ENCODE peak calls at places on chromosomes 2 and 18, in four cellular contexts. S is endothelial cell of umbilical vein, Q is K562, G is keratinocyte. H is an unnamed sample.

GRCh38 chr2:239285071-239285931 is 115.5 kb downstream of the HDAC4 start:
- DNase-seq in Q (peak; percentile 37), S (no peak), G (no peak), H (no peak)

GRCh38 chr18:74482697-74483096 is 13.5 kb upstream of the CNDP2 start:
- DNase-seq in Q (no peak), S (no peak), G (no peak), H (no peak)

GRCh38 chr2:157887946-157888345 is 11.8 kb upstream of the ACVR1 start:
- DNase-seq in S (no peak), G (no peak), Q (no peak), H (no peak)

GRCh38 chr2:20225294-20226151 is 593 bp upstream of the SDC1 start:
- DNase-seq in S (peak; percentile 60), Q (peak; percentile 78), G (no peak), H (peak; percentile 50)

GRCh38 chr2:172172513-172173217 is 70.0 kb upstream of the DLX2 start:
- DNase-seq in G (no peak), S (peak; percentile 52), Q (peak; percentile 63), H (peak; percentile 44)

GRCh38 chr2:44200759-44201158 is 32.1 kb downstream of the PPM1B start:
- DNase-seq in Q (no peak), S (no peak), G (no peak), H (no peak)

GRCh38 chr2:100239513-100240210 is 82.6 kb downstream of the LONRF2 start:
- DNase-seq in S (no peak), Q (no peak), G (no peak), H (no peak)

GRCh38 chr18:36265035-36265434 is 32.5 kb upstream of the FHOD3 start:
- DNase-seq in Q (no peak), S (no peak), G (no peak), H (no peak)

GRCh38 chr2:7289697-7290096 is 372.5 kb downstream of the RNF144A start:
- DNase-seq in S (no peak), Q (no peak), G (no peak), H (no peak)

GRCh38 chr2:191351921-191352320 is 106.7 kb downstream of the MYO1B start:
- DNase-seq in G (no peak), Q (no peak), S (no peak), H (peak; percentile 68)

GRCh38 chr18:9096698-9097097 is 5.8 kb upstream of the NDUFV2 start:
- DNase-seq in S (no peak), Q (no peak), G (no peak), H (no peak)

GRCh38 chr18:46946656-46947282 is 29.4 kb downstream of the KATNAL2 start:
- DNase-seq in G (no peak), S (peak; percentile 90), Q (peak; percentile 47), H (peak; percentile 80)

GRCh38 chr2:153986488-153987229 is 114.9 kb downstream of the GALNT13 start:
- DNase-seq in G (no peak), S (peak; percentile 4), Q (no peak), H (no peak)

GRCh38 chr2:167264380-167264779 is 376.1 kb downstream of the XIRP2 start:
- DNase-seq in Q (no peak), G (no peak), S (peak; percentile 25), H (no peak)

GRCh38 chr2:220090050-220090449 is 462.6 kb downstream of the SLC4A3 start:
- DNase-seq in S (no peak), G (no peak), Q (no peak), H (no peak)

GRCh38 chr2:227862741-227863588 is 8.5 kb upstream of the DAW1 start:
- DNase-seq in G (peak; percentile 75), S (peak; percentile 67), Q (no peak), H (peak; percentile 83)

GRCh38 chr2:189179607-189179979 is at the start of gene COL5A2:
- DNase-seq in Q (no peak), G (no peak), S (peak; percentile 90), H (peak; percentile 91)

GRCh38 chr2:43455296-43455695 is 140.5 kb downstream of the THADA start:
- DNase-seq in S (no peak), G (no peak), Q (no peak), H (no peak)

GRCh38 chr2:10407841-10408648 is 40.1 kb downstream of the ODC1 start:
- DNase-seq in S (peak; percentile 43), G (peak; percentile 80), Q (peak; percentile 87), H (peak; percentile 34)

GRCh38 chr2:167544602-167545001 is 656.3 kb downstream of the XIRP2 start:
- DNase-seq in S (no peak), Q (no peak), G (no peak), H (no peak)

GRCh38 chr2:226573158-226573557 is 226.5 kb downstream of the IRS1 start:
- DNase-seq in G (no peak), Q (no peak), S (no peak), H (no peak)

GRCh38 chr18:58633874-58634273 is 5.0 kb upstream of the ALPK2 start:
- DNase-seq in G (no peak), S (no peak), Q (no peak), H (no peak)

GRCh38 chr2:223725494-223725893 is 111.9 kb downstream of the AP1S3 start:
- DNase-seq in S (peak; percentile 98), Q (peak; percentile 41), G (peak; percentile 56), H (peak; percentile 99)

GRCh38 chr18:48690494-48690893 is 151.7 kb downstream of the CTIF start:
- DNase-seq in Q (no peak), G (no peak), S (no peak), H (no peak)

GRCh38 chr2:45353879-45354278 is 257.2 kb downstream of the SRBD1 start:
- DNase-seq in G (no peak), Q (no peak), S (peak; percentile 97), H (peak; percentile 99)

GRCh38 chr2:34949316-34949715 is 1350.2 kb upstream of the FAM98A start:
- DNase-seq in S (no peak), G (no peak), Q (no peak), H (no peak)

GRCh38 chr2:132439703-132440398 is 23.2 kb downstream of the GPR39 start:
- DNase-seq in Q (no peak), G (no peak), S (no peak), H (peak; percentile 45)

GRCh38 chr2:88831071-88831791 is 139.8 kb downstream of the RPIA start:
- DNase-seq in G (no peak), S (peak; percentile 14), Q (no peak), H (no peak)

GRCh38 chr2:152647417-152648010 is 69.7 kb downstream of the PRPF40A start:
- DNase-seq in S (peak; percentile 5), G (no peak), Q (no peak), H (peak; percentile 49)

GRCh38 chr2:192697880-192698279 is 503.1 kb upstream of the TMEFF2 start:
- DNase-seq in G (no peak), S (no peak), Q (no peak), H (no peak)

GRCh38 chr18:48061781-48062570 is 131.5 kb upstream of the SMAD2 start:
- DNase-seq in S (no peak), G (no peak), Q (no peak), H (no peak)

GRCh38 chr2:236350426-236350825 is 86.2 kb upstream of the ASB18 start:
- DNase-seq in Q (no peak), G (no peak), S (no peak), H (no peak)

GRCh38 chr2:230254152-230254881 is 28.8 kb downstream of the SP140 start:
- DNase-seq in G (no peak), S (no peak), Q (no peak), H (no peak)

GRCh38 chr2:43039376-43040080 is 186.9 kb downstream of the ZFP36L2 start:
- DNase-seq in S (no peak), G (no peak), Q (no peak), H (no peak)

GRCh38 chr2:217817466-217818292 is 185.1 kb downstream of the TNS1 start:
- DNase-seq in Q (no peak), S (no peak), G (no peak), H (no peak)
- H3K9me1 ChIP-seq in Q (no peaks in the 10 kb centered on the region), S (no peaks in the 10 kb centered on the region), G (no peaks in the 10 kb centered on the region), H (peaks cover 17% of the 10 kb centered on the region)

GRCh38 chr2:216502776-216503629 is 4.4 kb downstream of the RPL37A start:
- DNase-seq in S (no peak), G (no peak), Q (no peak), H (no peak)

GRCh38 chr2:216503697-216504375 is 5.2 kb downstream of the RPL37A start:
- DNase-seq in Q (no peak), G (no peak), S (no peak), H (no peak)

GRCh38 chr2:216500572-216500971 is 1.9 kb downstream of the RPL37A start:
- DNase-seq in S (no peak), Q (no peak), G (no peak), H (no peak)

GRCh38 chr2:216499641-216500218 is 1.1 kb downstream of the RPL37A start:
- DNase-seq in Q (no peak), G (no peak), S (no peak), H (peak; percentile 19)

DNA sequence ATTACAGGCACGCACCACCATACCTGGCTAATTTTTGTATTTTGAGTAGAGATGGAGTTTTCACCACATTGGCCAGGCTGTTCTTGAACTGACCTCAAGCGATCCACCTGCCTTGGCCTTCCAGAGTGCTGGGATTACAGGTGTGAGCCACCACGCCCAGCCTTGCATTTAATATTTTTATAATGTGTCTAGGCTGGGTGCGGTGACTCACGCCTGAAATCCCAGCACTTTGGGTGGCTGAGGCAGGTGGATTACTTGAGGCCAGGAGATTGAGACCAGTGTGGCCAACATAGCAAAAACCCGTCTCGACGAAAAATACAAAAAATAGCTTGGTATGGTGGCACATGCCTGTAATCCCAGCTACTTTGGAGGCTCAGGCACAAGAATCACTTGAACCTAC is 3.2 kb downstream of the RPL37A start:
- DNase-seq in Q (no peak), G (no peak), S (no peak), H (no peak)
- H3K9me1 ChIP-seq in Q (peaks cover 10% of the 10 kb centered on the region), G (no peaks in the 10 kb centered on the region), S (no peaks in the 10 kb centered on the region), H (peaks cover 22% of the 10 kb centered on the region)

GRCh38 chr18:44580159-44580558 is 100.5 kb upstream of the SETBP1 start:
- DNase-seq in S (no peak), G (no peak), Q (no peak), H (no peak)
- H3K9me1 ChIP-seq in S (no peaks in the 10 kb centered on the region), G (no peaks in the 10 kb centered on the region), Q (no peaks in the 10 kb centered on the region), H (peaks cover 5% of the 10 kb centered on the region)

GRCh38 chr18:44968336-44968735 is 287.6 kb downstream of the SETBP1 start:
- DNase-seq in Q (no peak), S (no peak), G (no peak), H (no peak)
- H3K9me1 ChIP-seq in Q (no peaks in the 10 kb centered on the region), S (no peaks in the 10 kb centered on the region), G (no peaks in the 10 kb centered on the region), H (no peaks in the 10 kb centered on the region)

GRCh38 chr2:75474115-75474514 is 86.6 kb downstream of the EVA1A start:
- DNase-seq in Q (no peak), S (no peak), G (no peak), H (no peak)

GRCh38 chr2:75476778-75477177 is 84.0 kb downstream of the EVA1A start:
- DNase-seq in Q (no peak), G (no peak), S (no peak), H (peak; percentile 59)

DNA sequence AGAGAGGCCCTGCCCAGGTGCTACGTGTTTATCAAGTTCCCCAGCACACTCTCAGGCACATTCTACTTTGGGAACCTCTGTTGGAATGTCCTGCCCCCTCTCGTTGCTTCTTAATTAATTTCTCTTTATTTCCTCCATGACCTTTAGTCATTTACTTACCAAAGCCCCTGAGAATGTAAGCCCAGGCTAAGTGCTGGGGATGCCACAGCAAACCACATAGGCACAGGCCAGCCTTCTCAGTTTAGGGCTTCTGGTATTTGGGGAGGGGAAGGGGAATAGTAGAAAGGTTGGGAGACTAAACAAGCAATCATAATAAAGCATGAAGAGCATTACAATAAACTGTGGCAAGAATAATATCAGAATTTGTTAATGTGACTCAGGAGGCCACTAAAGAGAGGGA is 85.7 kb downstream of the EVA1A start:
- DNase-seq in Q (no peak), S (no peak), G (no peak), H (no peak)
- H3K9me1 ChIP-seq in Q (no peaks in the 10 kb centered on the region), S (no peaks in the 10 kb centered on the region), G (no peaks in the 10 kb centered on the region), H (no peaks in the 10 kb centered on the region)

H was measured in IMR-90.